ENCODE peak calls at places on chromosomes 7 and 10, in five cellular contexts. N is frontal cortex; S is memory B cell; Z is fibroblast of the aortic adventitia; B is activated CD4-positive, alpha-beta T cell treated with anti-CD3 and anti-CD28 coated beads for 24 hours. J is an unnamed sample.

GRCh38 chr10:68109312-68109711 is at the start of gene MYPN:
- DNase-seq in N (no peak), S (no peak), Z (no peak), B (no peak), J (no peak)

GRCh38 chr10:43038783-43039628 is 37.9 kb upstream of the RET start:
- DNase-seq in N (no peak), S (no peak), Z (no peak), B (no peak), J (no peak)

GRCh38 chr7:155844019-155844453 is 31.8 kb upstream of the SHH start:
- DNase-seq in N (no peak), S (no peak), Z (no peak), B (no peak), J (no peak)

GRCh38 chr7:51123322-51124021 is 193.1 kb downstream of the COBL start:
- DNase-seq in N (peak), S (no peak), Z (peak), B (peak), J (no peak)

GRCh38 chr10:4249841-4250496 is 465.0 kb upstream of the KLF6 start:
- DNase-seq in N (no peak), S (no peak), Z (no peak), B (no peak), J (no peak)

GRCh38 chr7:100088621-100089457 is at the start of gene COPS6:
- DNase-seq in N (peak), S (peak), Z (peak), B (peak), J (peak)

GRCh38 chr10:106535304-106535964 is 629.1 kb downstream of the SORCS1 start:
- DNase-seq in N (no peak), S (no peak), Z (no peak), B (no peak), J (no peak)

GRCh38 chr7:42253316-42253715 is 16.3 kb upstream of the GLI3 start:
- DNase-seq in N (no peak), S (no peak), Z (no peak), B (no peak), J (no peak)

GRCh38 chr7:3272691-3273141 is 28.3 kb upstream of the SDK1 start:
- DNase-seq in N (no peak), S (no peak), Z (peak), B (no peak), J (no peak)

GRCh38 chr10:128466831-128467371 is 340.7 kb upstream of the MKI67 start:
- DNase-seq in N (no peak), S (no peak), Z (no peak), B (no peak), J (no peak)

GRCh38 chr7:73774923-73775322 is 4.9 kb upstream of the CLDN3 start:
- DNase-seq in N (no peak), S (no peak), Z (peak), B (no peak), J (no peak)

GRCh38 chr7:80150621-80151273 is 16.1 kb downstream of the GNAI1 start:
- DNase-seq in N (no peak), S (no peak), Z (no peak), B (no peak), J (no peak)

GRCh38 chr7:11716185-11716584 is 115.8 kb downstream of the THSD7A start:
- DNase-seq in N (no peak), S (no peak), Z (peak), B (no peak), J (no peak)

GRCh38 chr7:130275826-130276291 is 9.2 kb downstream of the CPA2 start:
- DNase-seq in N (no peak), S (no peak), Z (no peak), B (no peak), J (no peak)

GRCh38 chr10:28291881-28292297 is 11.0 kb downstream of the MPP7 start:
- DNase-seq in N (no peak), S (no peak), Z (peak), B (peak), J (no peak)

GRCh38 chr7:27096756-27097514 is 1.1 kb upstream of the HOXA1 start:
- DNase-seq in N (no peak), S (no peak), Z (peak), B (no peak), J (no peak)

GRCh38 chr10:102426803-102427287 is 5.5 kb downstream of the CUEDC2 start:
- DNase-seq in N (no peak), S (no peak), Z (no peak), B (no peak), J (no peak)

GRCh38 chr10:103542764-103543616 is 49.5 kb downstream of the NEURL1 start:
- DNase-seq in N (peak), S (no peak), Z (peak), B (no peak), J (no peak)

GRCh38 chr10:88754272-88754671 is 5.5 kb upstream of the LIPN start:
- DNase-seq in N (no peak), S (no peak), Z (peak), B (no peak), J (no peak)

J was measured in endothelial cell.